ENCODE peak calls at places on chromosomes 4 and X, in four cellular contexts. Y, S, D and K are unnamed samples.

GRCh38 chr4:2832309-2832980 is 11.2 kb upstream of the ADD1 start:
- DNase-seq in Y (peak), S (peak), D (no peak), K (peak)

GRCh38 chr4:28176942-28177341 is 1316.3 kb downstream of the STIM2 start:
- DNase-seq in Y (no peak), S (no peak), D (no peak), K (no peak)

GRCh38 chr4:139123910-139124309 is 53.1 kb downstream of the ELF2 start:
- DNase-seq in Y (no peak), S (no peak), D (no peak), K (no peak)

GRCh38 chrX:38175140-38175539 is 45.5 kb downstream of the SRPX start:
- DNase-seq in Y (peak), S (peak), D (peak), K (peak)

GRCh38 chr4:19030048-19030447 is 1008.5 kb upstream of the LCORL start:
- DNase-seq in Y (no peak), S (no peak), D (no peak), K (no peak)

GRCh38 chr4:150078996-150079581 is 844 bp downstream of the DCLK2 start:
- DNase-seq in Y (peak), S (peak), D (peak), K (peak)

GRCh38 chr4:13483142-13484044 is 747 bp downstream of the RAB28 start:
- DNase-seq in Y (peak), S (peak), D (peak), K (peak)

GRCh38 chr4:80221161-80221560 is 23.9 kb downstream of the PRDM8 start:
- DNase-seq in Y (no peak), S (no peak), D (no peak), K (no peak)

GRCh38 chrX:74613350-74614192 is 853 bp downstream of the RLIM start:
- DNase-seq in Y (peak), S (peak), D (no peak), K (no peak)

GRCh38 chr4:182921608-182922007 is 4.4 kb upstream of the DCTD start:
- DNase-seq in Y (no peak), S (no peak), D (no peak), K (no peak)

GRCh38 chr4:154614306-154614705 is 1.9 kb upstream of the FGG start:
- DNase-seq in Y (no peak), S (no peak), D (no peak), K (no peak)

GRCh38 chr4:73661646-73662119 is 41.4 kb upstream of the RASSF6 start:
- DNase-seq in Y (no peak), S (no peak), D (no peak), K (no peak)

GRCh38 chr4:189202869-189203271 is 737.8 kb upstream of the FRG1 start:
- DNase-seq in Y (no peak), S (no peak), D (no peak), K (no peak)

GRCh38 chr4:163548481-163549243 is 54.2 kb downstream of the TMA16 start:
- DNase-seq in Y (peak), S (no peak), D (no peak), K (peak)

GRCh38 chrX:51899741-51900140 is 6.3 kb downstream of the MAGED1 start:
- DNase-seq in Y (no peak), S (no peak), D (no peak), K (no peak)

GRCh38 chr4:139171878-139172691 is 4.9 kb downstream of the ELF2 start:
- DNase-seq in Y (no peak), S (no peak), D (no peak), K (no peak)

GRCh38 chrX:119676949-119677653 is 15.9 kb downstream of the SEPTIN6 start:
- DNase-seq in Y (no peak), S (no peak), D (no peak), K (no peak)

GRCh38 chr4:106618920-106619319 is 250.3 kb upstream of the GIMD1 start:
- DNase-seq in Y (no peak), S (no peak), D (no peak), K (no peak)

GRCh38 chrX:41862562-41863184 is 60.7 kb downstream of the CASK start:
- DNase-seq in Y (no peak), S (no peak), D (no peak), K (no peak)

GRCh38 chrX:2401201-2401589 is 99.6 kb downstream of the DHRSX start:
- DNase-seq in Y (no peak), S (no peak), D (no peak), K (no peak)

GRCh38 chr4:118918388-118918787 is 29.7 kb downstream of the SYNPO2 start:
- DNase-seq in Y (no peak), S (no peak), D (no peak), K (no peak)

GRCh38 chr4:107213880-107214279 is 177.8 kb upstream of the DKK2 start:
- DNase-seq in Y (no peak), S (no peak), D (no peak), K (no peak)

GRCh38 chr4:169506903-169507302 is 105.5 kb downstream of the NEK1 start:
- DNase-seq in Y (no peak), S (no peak), D (no peak), K (no peak)

GRCh38 chrX:105837227-105837626 is 14.9 kb downstream of the NRK start:
- DNase-seq in Y (no peak), S (no peak), D (no peak), K (no peak)

GRCh38 chr4:108830509-108831244 is 67.8 kb upstream of the ETNPPL start:
- DNase-seq in Y (no peak), S (no peak), D (no peak), K (no peak)

GRCh38 chr4:128950796-128951195 is 141.3 kb downstream of the JADE1 start:
- DNase-seq in Y (no peak), S (no peak), D (no peak), K (no peak)

DNA sequence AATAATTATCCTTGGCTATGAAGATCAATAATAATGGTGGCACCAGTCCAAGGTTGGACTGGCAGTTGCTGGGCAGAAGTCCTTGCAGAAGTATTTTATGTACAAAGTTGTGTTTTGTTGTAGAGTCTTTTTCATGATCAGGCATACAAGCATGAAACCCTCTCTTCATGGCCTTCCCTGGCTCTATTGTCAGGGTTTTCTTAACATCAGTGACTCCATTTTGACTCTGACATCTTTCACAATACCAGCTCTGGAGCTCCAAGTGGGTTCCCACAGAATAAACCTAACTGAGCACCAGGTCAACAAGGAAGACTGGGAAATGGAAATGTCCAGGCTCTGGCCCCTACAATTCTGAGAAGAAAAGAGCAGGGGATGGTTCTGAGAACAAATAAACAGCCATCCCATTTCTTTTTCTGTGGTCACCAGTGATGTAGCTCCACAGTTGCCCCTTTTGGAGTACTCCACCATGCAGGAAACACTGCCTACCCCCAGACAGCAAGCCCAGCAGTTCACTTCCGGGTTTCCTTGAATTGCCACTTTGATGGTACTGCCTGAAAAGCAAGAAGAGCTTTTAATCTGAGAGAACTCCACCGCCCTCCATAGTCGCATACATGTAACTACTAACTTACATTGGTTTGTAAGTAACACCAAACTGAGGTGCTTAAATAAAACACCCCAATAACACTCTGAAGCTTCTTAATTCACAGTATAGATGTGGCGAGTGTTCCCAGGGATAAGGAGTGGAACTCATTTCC is 53.5 kb upstream of the HPSE start:
- DNase-seq in Y (no peak), S (peak), D (no peak), K (no peak)
- TF ChIP-seq CTCF in Y (no peak), S (peak), D (no peak), K (no peak)

GRCh38 chr4:71772592-71772991 is 11.3 kb downstream of the GC start:
- DNase-seq in Y (no peak), S (no peak), D (no peak), K (no peak)
- TF ChIP-seq CTCF in Y (no peak), S (peak), D (no peak), K (no peak)

GRCh38 chr4:71230613-71231012 is 108.2 kb upstream of the SLC4A4 start:
- DNase-seq in Y (no peak), S (no peak), D (no peak), K (no peak)
- TF ChIP-seq CTCF in Y (no peak), S (no peak), D (no peak), K (no peak)

GRCh38 chr4:38600575-38600974 is 63.4 kb upstream of the KLF3 start:
- DNase-seq in Y (no peak), S (no peak), D (no peak), K (no peak)
- TF ChIP-seq CTCF in Y (peak), S (no peak), D (no peak), K (no peak)

DNA sequence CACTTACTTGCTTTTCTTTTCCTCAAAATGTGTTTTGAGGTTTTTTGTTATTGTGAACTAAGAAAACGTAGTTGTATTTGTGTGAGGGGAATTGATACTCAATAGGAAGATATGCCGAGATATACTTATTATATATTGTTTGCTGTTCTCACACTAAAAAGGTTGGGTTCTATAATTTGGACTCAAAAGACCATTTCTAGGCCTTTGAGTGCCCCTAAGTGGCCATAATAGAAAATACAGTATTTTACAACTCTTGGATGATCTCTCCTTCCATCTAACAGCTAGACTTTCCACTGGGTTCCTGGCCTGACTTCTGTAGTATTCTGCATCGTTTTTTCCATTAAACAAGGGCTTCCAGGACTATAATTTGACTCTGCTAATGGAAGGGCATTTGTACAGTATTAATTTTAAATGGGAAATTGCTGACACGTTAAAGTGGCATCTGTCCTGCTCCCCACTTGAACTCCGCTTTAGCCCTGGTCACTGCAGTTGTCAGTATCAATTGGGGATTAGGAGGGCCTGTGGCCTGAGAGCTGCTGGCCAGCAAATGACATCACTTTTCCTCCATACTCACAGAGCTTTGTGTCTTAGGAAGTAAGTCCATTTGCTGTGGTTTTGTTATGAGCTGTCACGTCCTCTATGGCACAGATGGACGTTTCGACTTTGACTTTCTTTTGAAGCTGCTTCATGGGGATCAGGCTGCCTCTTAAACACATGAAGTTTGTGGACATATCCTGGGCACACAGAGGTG is 176.9 kb downstream of the SLIT2 start:
- DNase-seq in Y (no peak), S (no peak), D (no peak), K (no peak)
- TF ChIP-seq CTCF in Y (peak), S (peak), D (peak), K (peak)

GRCh38 chr4:184283659-184284335 is 66.1 kb upstream of the ENPP6 start:
- DNase-seq in Y (no peak), S (no peak), D (no peak), K (no peak)

GRCh38 chr4:184282895-184283654 is 65.4 kb upstream of the ENPP6 start:
- DNase-seq in Y (peak), S (no peak), D (no peak), K (peak)

GRCh38 chr4:184280591-184281071 is 63.0 kb upstream of the ENPP6 start:
- DNase-seq in Y (peak), S (no peak), D (no peak), K (peak)

GRCh38 chr4:184281231-184282139 is 63.8 kb upstream of the ENPP6 start:
- DNase-seq in Y (peak), S (no peak), D (no peak), K (peak)

DNA sequence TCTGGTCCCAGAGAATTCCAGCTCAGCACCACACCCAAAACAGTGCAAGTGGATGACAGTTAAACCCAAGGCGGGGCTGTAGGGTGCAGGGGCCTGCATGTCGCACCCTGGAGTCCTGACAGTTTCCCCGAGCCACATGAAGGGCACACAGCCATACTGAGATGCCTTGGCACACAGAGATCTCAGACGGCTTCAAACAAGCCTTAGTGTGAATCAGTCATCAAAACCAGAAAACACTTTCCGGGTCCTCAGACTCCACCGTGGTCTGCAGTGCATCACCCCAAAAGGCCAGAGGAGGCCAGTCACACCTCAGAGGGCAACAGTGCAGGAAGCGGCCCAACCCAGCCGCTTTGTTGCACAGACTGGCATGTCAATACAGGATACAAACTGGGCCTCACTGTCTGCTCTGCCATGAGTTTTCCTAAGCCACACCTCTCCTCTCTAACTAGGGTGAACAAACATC is 64.6 kb upstream of the ENPP6 start:
- DNase-seq in Y (peak), S (peak), D (no peak), K (peak)
- TF ChIP-seq CTCF in Y (peak), S (peak), D (peak), K (peak)

GRCh38 chrX:68238568-68238967 is 194.7 kb downstream of the OPHN1 start:
- DNase-seq in Y (no peak), S (peak), D (no peak), K (no peak)
- TF ChIP-seq CTCF in Y (peak), S (peak), D (peak), K (peak)

DNA sequence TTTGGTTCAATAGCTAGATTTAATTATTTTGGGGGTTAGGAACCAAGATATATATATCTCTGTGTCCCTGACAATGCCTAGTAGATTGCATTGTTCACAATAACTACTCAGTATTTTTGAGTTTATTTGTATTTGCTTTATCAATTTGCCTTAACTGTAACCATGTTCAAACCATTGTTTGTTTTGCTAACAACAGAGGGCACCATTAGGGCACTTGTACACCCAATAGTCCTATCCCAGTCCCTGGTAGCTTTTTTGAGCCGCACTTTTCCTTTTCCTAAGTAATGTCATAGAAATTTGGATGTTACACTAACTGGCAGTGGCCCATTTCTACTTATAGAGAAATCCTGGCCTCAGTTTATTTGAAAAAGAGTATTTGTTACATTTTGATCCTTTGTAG is 582 bp upstream of the KLHL5 start:
- DNase-seq in Y (no peak), S (no peak), D (no peak), K (no peak)
- TF ChIP-seq CTCF in Y (no peak), S (no peak), D (no peak), K (no peak)

GRCh38 chr4:172826866-172827265 is 341.7 kb upstream of the GALNT7 start:
- DNase-seq in Y (no peak), S (no peak), D (no peak), K (no peak)

GRCh38 chr4:172826346-172826745 is 342.3 kb upstream of the GALNT7 start:
- DNase-seq in Y (no peak), S (no peak), D (no peak), K (no peak)

GRCh38 chr4:172830295-172830764 is 338.3 kb upstream of the GALNT7 start:
- DNase-seq in Y (peak), S (no peak), D (no peak), K (peak)
- TF ChIP-seq CTCF in Y (peak), S (peak), D (peak), K (peak)

GRCh38 chr4:83910693-83911092 is 374.8 kb downstream of the GPAT3 start:
- DNase-seq in Y (no peak), S (no peak), D (no peak), K (no peak)

GRCh38 chr4:83906561-83906960 is 370.7 kb downstream of the GPAT3 start:
- DNase-seq in Y (no peak), S (no peak), D (no peak), K (no peak)

GRCh38 chr4:83905952-83906351 is 370.0 kb downstream of the GPAT3 start:
- DNase-seq in Y (no peak), S (peak), D (peak), K (no peak)
- TF ChIP-seq CTCF in Y (peak), S (peak), D (peak), K (peak)